ENCODE peak calls at places on chromosome 2, in five cellular contexts. One of them, this sample, is unnamed.

GRCh38 chr2:72142743-72143440 is 4.8 kb downstream of the CYP26B1 start:
- DNase-seq in K562: no peak
- DNase-seq in H1: no peak
- DNase-seq in HepG2: no peak
- DNase-seq in A549: no peak
- DNase-seq in this sample: peak; percentile 61

GRCh38 chr2:138713069-138713496 is 67.1 kb downstream of the NXPH2 start:
- DNase-seq in K562: no peak
- DNase-seq in H1: no peak
- DNase-seq in HepG2: peak; percentile 30
- DNase-seq in A549: no peak
- DNase-seq in this sample: no peak

GRCh38 chr2:98772531-98772930 is 41.6 kb upstream of the MGAT4A start:
- DNase-seq in K562: no peak
- DNase-seq in H1: no peak
- DNase-seq in HepG2: no peak
- DNase-seq in A549: no peak
- DNase-seq in this sample: no peak

GRCh38 chr2:174208026-174208425 is 40.3 kb downstream of the OLA1 start:
- DNase-seq in K562: no peak
- DNase-seq in H1: no peak
- DNase-seq in HepG2: no peak
- DNase-seq in A549: no peak
- DNase-seq in this sample: no peak

GRCh38 chr2:15841776-15842554 is 98.4 kb upstream of the MYCN start:
- DNase-seq in K562: no peak
- DNase-seq in H1: no peak
- DNase-seq in HepG2: peak; percentile 32
- DNase-seq in A549: no peak
- DNase-seq in this sample: peak; percentile 51

GRCh38 chr2:234328444-234328990 is 168.4 kb downstream of the ARL4C start:
- DNase-seq in K562: no peak
- DNase-seq in H1: no peak
- DNase-seq in HepG2: no peak
- DNase-seq in A549: no peak
- DNase-seq in this sample: no peak

GRCh38 chr2:221075203-221075602 is 496.9 kb downstream of the EPHA4 start:
- DNase-seq in K562: no peak
- DNase-seq in H1: no peak
- DNase-seq in HepG2: no peak
- DNase-seq in A549: no peak
- DNase-seq in this sample: no peak

GRCh38 chr2:105183555-105184323 is 57.8 kb upstream of the GPR45 start:
- DNase-seq in K562: no peak
- DNase-seq in H1: no peak
- DNase-seq in HepG2: no peak
- DNase-seq in A549: no peak
- DNase-seq in this sample: no peak

GRCh38 chr2:222561817-222562424 is 94.0 kb downstream of the FARSB start:
- DNase-seq in K562: peak; percentile 58
- DNase-seq in H1: peak; percentile 70
- DNase-seq in HepG2: peak; percentile 41
- DNase-seq in A549: peak; percentile 53
- DNase-seq in this sample: peak; percentile 63

GRCh38 chr2:237011196-237011595 is 74.5 kb upstream of the COPS8 start:
- DNase-seq in K562: no peak
- DNase-seq in H1: no peak
- DNase-seq in HepG2: no peak
- DNase-seq in A549: no peak
- DNase-seq in this sample: no peak

GRCh38 chr2:151483546-151483945 is 73.8 kb downstream of the RIF1 start:
- DNase-seq in K562: no peak
- DNase-seq in H1: no peak
- DNase-seq in HepG2: no peak
- DNase-seq in A549: no peak
- DNase-seq in this sample: no peak

GRCh38 chr2:175293195-175293594 is 111.7 kb upstream of the ATP5MC3 start:
- DNase-seq in K562: no peak
- DNase-seq in H1: no peak
- DNase-seq in HepG2: no peak
- DNase-seq in A549: no peak
- DNase-seq in this sample: no peak

GRCh38 chr2:162029287-162029901 is 44.6 kb downstream of the DPP4 start:
- DNase-seq in K562: no peak
- DNase-seq in H1: no peak
- DNase-seq in HepG2: peak; percentile 43
- DNase-seq in A549: no peak
- DNase-seq in this sample: peak; percentile 9

GRCh38 chr2:105744091-105744908 is 412 bp upstream of the NCK2 start:
- DNase-seq in K562: peak; percentile 75
- DNase-seq in H1: peak; percentile 67
- DNase-seq in HepG2: peak; percentile 19
- DNase-seq in A549: peak; percentile 36
- DNase-seq in this sample: peak; percentile 96

GRCh38 chr2:107681946-107682345 is 144.7 kb upstream of the RGPD4 start:
- DNase-seq in K562: no peak
- DNase-seq in H1: no peak
- DNase-seq in HepG2: no peak
- DNase-seq in A549: no peak
- DNase-seq in this sample: no peak

GRCh38 chr2:127706215-127706990 is 5.1 kb downstream of the SFT2D3 start:
- DNase-seq in K562: no peak
- DNase-seq in H1: no peak
- DNase-seq in HepG2: no peak
- DNase-seq in A549: no peak
- DNase-seq in this sample: peak; percentile 55

GRCh38 chr2:104872034-104872865 is 18.3 kb downstream of the POU3F3 start:
- DNase-seq in K562: no peak
- DNase-seq in H1: peak; percentile 81
- DNase-seq in HepG2: no peak
- DNase-seq in A549: peak; percentile 13
- DNase-seq in this sample: no peak

GRCh38 chr2:149224458-149224857 is 105.9 kb upstream of the LYPD6 start:
- DNase-seq in K562: no peak
- DNase-seq in H1: no peak
- DNase-seq in HepG2: no peak
- DNase-seq in A549: no peak
- DNase-seq in this sample: no peak

GRCh38 chr2:20637147-20637546 is 13.8 kb downstream of the HS1BP3 start:
- DNase-seq in K562: no peak
- DNase-seq in H1: no peak
- DNase-seq in HepG2: no peak
- DNase-seq in A549: no peak
- DNase-seq in this sample: no peak

GRCh38 chr2:98568161-98568956 is 40.0 kb downstream of the COA5 start:
- DNase-seq in K562: no peak
- DNase-seq in H1: no peak
- DNase-seq in HepG2: no peak
- DNase-seq in A549: no peak
- DNase-seq in this sample: no peak

GRCh38 chr2:230928701-230929380 is 3.8 kb upstream of the GPR55 start:
- DNase-seq in K562: no peak
- DNase-seq in H1: no peak
- DNase-seq in HepG2: no peak
- DNase-seq in A549: no peak
- DNase-seq in this sample: no peak

GRCh38 chr2:217393585-217394032 is 533.7 kb upstream of the TNP1 start:
- DNase-seq in K562: no peak
- DNase-seq in H1: no peak
- DNase-seq in HepG2: no peak
- DNase-seq in A549: peak; percentile 14
- DNase-seq in this sample: no peak

GRCh38 chr2:112055833-112056625 is 960 bp downstream of the TMEM87B start:
- DNase-seq in K562: peak; percentile 79
- DNase-seq in H1: no peak
- DNase-seq in HepG2: peak; percentile 69
- DNase-seq in A549: peak; percentile 72
- DNase-seq in this sample: peak; percentile 44

GRCh38 chr2:199335502-199335901 is 122.2 kb downstream of the SATB2 start:
- DNase-seq in K562: peak; percentile 14
- DNase-seq in H1: no peak
- DNase-seq in HepG2: no peak
- DNase-seq in A549: no peak
- DNase-seq in this sample: no peak

GRCh38 chr2:58710795-58711279 is 469.7 kb upstream of the FANCL start:
- DNase-seq in K562: peak; percentile 70
- DNase-seq in H1: no peak
- DNase-seq in HepG2: no peak
- DNase-seq in A549: no peak
- DNase-seq in this sample: no peak

GRCh38 chr2:181393472-181393871 is 63.7 kb upstream of the ITGA4 start:
- DNase-seq in K562: peak; percentile 6
- DNase-seq in H1: no peak
- DNase-seq in HepG2: peak; percentile 18
- DNase-seq in A549: peak; percentile 18
- DNase-seq in this sample: peak; percentile 26

GRCh38 chr2:175726213-175726612 is 275.9 kb downstream of the LNPK start:
- DNase-seq in K562: no peak
- DNase-seq in H1: no peak
- DNase-seq in HepG2: no peak
- DNase-seq in A549: no peak
- DNase-seq in this sample: no peak

GRCh38 chr2:72649810-72650209 is 176.0 kb downstream of the EXOC6B start:
- DNase-seq in K562: no peak
- DNase-seq in H1: no peak
- DNase-seq in HepG2: no peak
- DNase-seq in A549: no peak
- DNase-seq in this sample: no peak

GRCh38 chr2:20390524-20391123 is 40.0 kb upstream of the PUM2 start:
- DNase-seq in K562: no peak
- DNase-seq in H1: no peak
- DNase-seq in HepG2: no peak
- DNase-seq in A549: no peak
- DNase-seq in this sample: peak; percentile 71

GRCh38 chr2:162258686-162259085 is 15.4 kb upstream of the FAP start:
- DNase-seq in K562: no peak
- DNase-seq in H1: no peak
- DNase-seq in HepG2: no peak
- DNase-seq in A549: no peak
- DNase-seq in this sample: no peak

GRCh38 chr2:85893428-85894258 is 4.9 kb upstream of the ST3GAL5 start:
- DNase-seq in K562: no peak
- DNase-seq in H1: no peak
- DNase-seq in HepG2: no peak
- DNase-seq in A549: peak; percentile 92
- DNase-seq in this sample: no peak

GRCh38 chr2:74499269-74499939 is at the start of gene LBX2:
- DNase-seq in K562: no peak
- DNase-seq in H1: no peak
- DNase-seq in HepG2: no peak
- DNase-seq in A549: no peak
- DNase-seq in this sample: peak; percentile 57

GRCh38 chr2:25851740-25852503 is 26.4 kb downstream of the ASXL2 start:
- DNase-seq in K562: peak; percentile 83
- DNase-seq in H1: no peak
- DNase-seq in HepG2: peak; percentile 86
- DNase-seq in A549: peak; percentile 87
- DNase-seq in this sample: peak; percentile 63

GRCh38 chr2:119255760-119256573 is 32.3 kb downstream of the STEAP3 start:
- DNase-seq in K562: peak; percentile 27
- DNase-seq in H1: no peak
- DNase-seq in HepG2: peak; percentile 38
- DNase-seq in A549: peak; percentile 69
- DNase-seq in this sample: peak; percentile 78

GRCh38 chr2:4175343-4175742 is 472.0 kb downstream of the DCDC2C start:
- DNase-seq in K562: no peak
- DNase-seq in H1: no peak
- DNase-seq in HepG2: no peak
- DNase-seq in A549: no peak
- DNase-seq in this sample: no peak

GRCh38 chr2:192070099-192070498 is 124.6 kb downstream of the TMEFF2 start:
- DNase-seq in K562: no peak
- DNase-seq in H1: no peak
- DNase-seq in HepG2: no peak
- DNase-seq in A549: no peak
- DNase-seq in this sample: no peak

DNA sequence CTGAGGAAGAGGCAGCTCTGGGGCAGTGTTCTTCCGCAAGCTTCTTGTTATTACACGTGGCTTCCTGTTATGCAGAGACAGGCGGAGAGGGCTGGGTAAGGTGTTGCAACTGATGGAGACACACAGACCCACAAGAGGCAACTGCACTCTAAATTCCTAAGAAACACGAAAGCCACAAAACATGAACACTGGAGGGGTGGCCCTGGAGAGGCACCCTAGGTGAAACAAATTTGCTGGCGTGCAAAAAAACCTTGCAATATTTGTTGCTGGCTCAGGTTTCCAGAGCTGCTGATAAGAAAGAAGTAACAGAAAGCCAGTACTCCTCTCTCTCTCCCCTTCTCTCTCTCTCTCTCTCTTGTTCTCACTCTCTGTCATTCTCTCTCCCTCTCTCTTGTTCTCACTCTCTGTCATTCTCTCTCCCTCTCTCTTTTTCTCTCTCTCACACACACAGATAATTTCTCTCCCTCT is 31.8 kb downstream of the ARHGAP25 start:
- DNase-seq in K562: peak; percentile 46
- DNase-seq in H1: no peak
- DNase-seq in HepG2: no peak
- DNase-seq in A549: no peak
- DNase-seq in this sample: no peak
- TF ChIP-seq MAX in K562: no peak
- TF ChIP-seq MAX in H1: no peak
- TF ChIP-seq MAX in HepG2: no peak
- TF ChIP-seq MAX in A549: no peak
- TF ChIP-seq MAX in this sample: no peak

GRCh38 chr2:61885896-61886603 is 2.4 kb downstream of the CCT4 start:
- DNase-seq in K562: peak; percentile 13
- DNase-seq in H1: no peak
- DNase-seq in HepG2: no peak
- DNase-seq in A549: no peak
- DNase-seq in this sample: no peak
- H3K4me3 ChIP-seq in K562: peak overlapping the region; percentile 78
- H3K4me3 ChIP-seq in H1: peak overlapping the region; percentile 96
- H3K4me3 ChIP-seq in HepG2: peak overlapping the region; percentile 98
- H3K4me3 ChIP-seq in A549: peak overlapping the region; percentile 88
- H3K4me3 ChIP-seq in this sample: no peak overlapping the region

DNA sequence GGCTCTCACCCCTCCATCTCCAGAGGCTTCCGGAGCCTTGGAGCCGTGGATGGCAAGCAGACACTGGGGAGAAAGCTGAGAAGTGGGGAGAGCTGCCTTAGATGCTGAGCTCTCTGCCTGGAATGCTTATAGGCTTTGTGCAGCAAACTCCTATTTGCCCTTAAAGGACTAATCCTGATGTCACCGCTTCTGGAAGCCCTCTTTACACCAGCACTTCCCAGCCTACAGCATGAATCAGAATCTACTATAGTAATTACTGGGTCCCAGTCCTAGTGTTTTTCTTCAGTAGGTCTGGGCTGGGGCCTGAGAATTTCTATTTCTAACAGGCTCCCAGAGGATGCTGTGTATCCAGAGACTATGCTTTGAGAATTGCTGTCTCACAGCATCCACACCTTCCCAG is 31.1 kb downstream of the GYPC start:
- DNase-seq in K562: no peak
- DNase-seq in H1: no peak
- DNase-seq in HepG2: no peak
- DNase-seq in A549: no peak
- DNase-seq in this sample: no peak
- TF ChIP-seq RAD21 in K562: no peak
- TF ChIP-seq RAD21 in H1: no peak
- TF ChIP-seq RAD21 in HepG2: no peak
- TF ChIP-seq RAD21 in A549: no peak
- TF ChIP-seq RAD21 in this sample: no peak

GRCh38 chr2:108786008-108786353 is 590 bp upstream of the CCDC138 start:
- DNase-seq in K562: no peak
- DNase-seq in H1: no peak
- DNase-seq in HepG2: no peak
- DNase-seq in A549: no peak
- DNase-seq in this sample: no peak
- TF ChIP-seq MAX in K562: no peak
- TF ChIP-seq MAX in H1: no peak
- TF ChIP-seq MAX in HepG2: no peak
- TF ChIP-seq MAX in A549: no peak
- TF ChIP-seq MAX in this sample: no peak

This sample was measured in SK-N-SH.